ENCODE peak calls at places on chromosomes 13 and 19, in seven cellular contexts. R is body of pancreas, U is A549, B is uterus, V is IMR-90, D is lower leg skin, Y is transverse colon. S is an unnamed sample.

GRCh38 chr19:13864223-13864512 is 12.8 kb upstream of the NANOS3 start:
- DNase-seq in D (no peak), R (no peak), V (no peak), B (no peak), U (no peak), Y (no peak), S (no peak)

GRCh38 chr13:26819067-26819466 is 58.5 kb upstream of the GPR12 start:
- DNase-seq in B (no peak), Y (no peak), R (no peak), U (no peak), D (no peak), V (no peak), S (no peak)

GRCh38 chr19:10113964-10114650 is 2.6 kb downstream of the P2RY11 start:
- DNase-seq in B (no peak), U (no peak), Y (no peak), R (no peak), D (no peak), V (no peak), S (no peak)

GRCh38 chr13:95288899-95289500 is 12.3 kb downstream of the ABCC4 start:
- DNase-seq in B (no peak), U (no peak), V (no peak), Y (no peak), D (no peak), R (no peak), S (no peak)

GRCh38 chr13:69793803-69794453 is 313.7 kb upstream of the ATXN8OS start:
- DNase-seq in V (no peak), U (no peak), B (no peak), Y (no peak), R (no peak), D (no peak), S (no peak)

GRCh38 chr13:111597041-111598017 is 276.9 kb downstream of the TEX29 start:
- DNase-seq in V (no peak), U (no peak), Y (no peak), B (no peak), R (no peak), D (no peak), S (no peak)

GRCh38 chr13:30577381-30577780 is 40.3 kb upstream of the USPL1 start:
- DNase-seq in D (no peak), R (no peak), U (no peak), B (no peak), V (peak; percentile 95), Y (peak; percentile 18), S (no peak)

GRCh38 chr19:14505488-14506239 is 9.7 kb upstream of the GIPC1 start:
- DNase-seq in Y (peak; percentile 79), D (peak; percentile 54), V (peak; percentile 76), B (no peak), U (peak; percentile 68), R (peak; percentile 49), S (peak; percentile 58)

GRCh38 chr13:80123945-80124344 is 217.0 kb downstream of the SPRY2 start:
- DNase-seq in U (no peak), R (no peak), B (no peak), V (no peak), D (no peak), Y (no peak), S (no peak)

GRCh38 chr19:3404324-3405260 is 38.2 kb downstream of the NFIC start:
- DNase-seq in U (no peak), D (peak; percentile 79), R (peak; percentile 95), Y (peak; percentile 66), B (peak; percentile 91), V (peak; percentile 93), S (peak; percentile 86)

GRCh38 chr19:41221514-41222205 is 2.6 kb downstream of the AXL start:
- DNase-seq in Y (no peak), B (no peak), D (no peak), U (no peak), V (no peak), R (no peak), S (no peak)
- TF ChIP-seq POLR2A in Y (no peak), B (no peak), D (no peak), U (no peak), V (peak; percentile 69), R (no peak), S (no peak)

DNA sequence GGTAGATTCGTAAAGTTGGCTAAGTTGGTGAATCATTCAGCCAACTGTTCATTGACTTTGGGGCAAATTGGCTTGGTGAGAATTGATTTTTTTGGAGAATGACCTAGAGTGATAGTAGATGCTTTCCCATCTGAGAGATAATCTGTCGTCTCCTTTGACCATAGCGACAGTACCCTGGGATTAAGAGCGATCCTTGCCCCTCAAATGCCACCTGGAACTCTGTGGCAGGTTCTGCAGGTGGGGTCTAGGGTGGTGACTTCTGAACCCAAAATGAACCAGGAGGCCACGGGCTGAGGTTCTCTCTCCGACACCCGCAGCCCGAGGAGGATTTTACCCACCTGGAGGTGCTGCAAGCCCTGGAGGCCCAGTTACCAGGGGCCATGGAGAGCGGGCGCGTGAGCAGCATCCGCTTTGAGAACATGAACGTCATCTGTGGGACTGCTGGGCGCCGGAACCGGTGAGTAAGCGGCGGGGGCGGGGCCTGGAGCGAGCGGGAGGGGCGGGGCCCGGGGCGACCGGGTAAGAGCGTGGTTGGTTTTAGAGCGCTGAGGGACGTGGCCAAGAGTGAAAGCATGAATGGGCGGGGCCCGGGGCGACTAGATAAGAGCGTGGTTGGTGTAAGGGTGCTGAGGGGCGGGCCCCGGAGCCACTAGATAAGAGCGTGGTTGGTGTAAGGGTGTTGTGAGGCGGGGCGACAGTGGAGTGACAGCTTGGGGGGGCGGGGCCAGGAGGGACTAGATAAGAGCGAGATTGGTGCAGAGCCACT is 8.6 kb downstream of the C19orf81 start:
- DNase-seq in D (peak; percentile 85), R (peak; percentile 92), B (peak; percentile 59), U (peak; percentile 97), V (peak; percentile 98), Y (peak; percentile 68), S (peak; percentile 90)
- H3K4me3 ChIP-seq in D (no peak overlapping the region), R (no peak overlapping the region), B (no peak overlapping the region), U (peak overlapping the region; percentile 62), V (peak overlapping the region; percentile 51), Y (no peak overlapping the region), S (peak overlapping the region; percentile 36)

GRCh38 chr19:1605236-1606137 is at the start of gene UQCR11:
- DNase-seq in U (peak; percentile 88), R (peak; percentile 97), D (peak; percentile 94), V (peak; percentile 96), Y (peak; percentile 96), B (peak; percentile 95), S (peak; percentile 96)
- TF ChIP-seq POLR2A in U (peak; percentile 61), R (peak; percentile 50), D (no peak), V (no peak), Y (no peak), B (peak; percentile 46), S (peak; percentile 51)

DNA sequence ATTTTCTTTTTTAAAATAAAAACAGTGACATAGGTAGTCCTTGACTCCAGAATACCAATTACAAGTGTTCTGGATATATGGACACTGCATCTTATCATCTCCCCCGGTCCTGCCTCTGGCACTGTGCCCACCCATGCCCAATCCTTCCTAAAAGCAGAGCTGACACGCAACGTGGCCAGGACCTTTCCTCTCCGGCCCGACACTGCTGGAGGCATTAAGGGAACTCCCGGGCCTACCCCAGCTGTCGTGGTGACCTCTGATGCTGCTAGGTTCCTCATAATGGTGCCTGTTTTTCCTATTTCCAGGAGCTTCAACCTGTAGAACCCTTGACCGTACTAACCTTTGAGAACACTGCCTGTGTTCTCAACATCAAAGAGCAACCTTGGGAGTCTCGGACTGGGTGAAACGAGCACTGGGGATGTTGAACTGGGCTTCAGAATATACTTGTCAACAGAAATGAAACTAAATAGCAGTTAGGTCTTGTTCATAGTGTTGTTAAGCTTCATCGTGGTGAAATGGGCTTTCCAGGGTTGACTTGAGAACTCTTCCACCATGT is 13.9 kb upstream of the RNF113B start:
- DNase-seq in R (peak; percentile 36), D (no peak), B (no peak), Y (no peak), U (no peak), V (no peak), S (no peak)
- H3K4me3 ChIP-seq in R (no peak overlapping the region), D (no peak overlapping the region), B (no peak overlapping the region), Y (no peak overlapping the region), U (no peak overlapping the region), V (no peak overlapping the region), S (no peak overlapping the region)

DNA sequence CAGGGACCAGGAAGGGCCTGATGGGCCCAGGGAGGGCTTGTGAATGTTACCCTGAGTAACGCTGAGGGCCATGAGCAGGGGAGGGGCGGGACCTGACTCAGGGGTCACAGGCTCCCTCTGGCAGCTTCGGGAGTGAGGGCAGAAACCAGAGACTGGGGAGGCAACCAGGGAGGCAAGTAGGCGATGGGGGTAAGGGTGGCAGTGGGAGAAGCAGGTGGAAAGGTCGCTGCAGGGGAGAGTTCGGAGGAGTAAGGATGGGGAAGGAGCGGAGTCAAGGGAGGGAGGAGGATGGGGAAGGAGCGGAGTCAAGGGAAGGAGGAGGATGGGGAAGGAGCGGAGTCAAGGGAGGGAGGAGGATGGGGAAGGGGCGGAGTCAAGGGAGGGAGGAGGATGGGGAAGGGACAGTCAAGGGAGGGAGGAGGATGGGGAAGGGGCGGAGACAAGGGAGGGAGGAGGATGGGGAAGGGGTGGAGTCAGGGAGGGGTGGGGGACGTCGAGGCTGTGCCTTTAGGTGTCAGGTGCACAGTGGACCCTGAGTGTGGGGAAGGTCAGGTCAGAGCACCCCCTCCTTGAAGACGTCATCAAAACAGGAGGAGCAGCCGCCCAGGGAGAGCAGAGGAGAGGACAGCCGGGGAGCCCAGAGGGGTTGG is 15.5 kb upstream of the B3GNT3 start:
- DNase-seq in Y (peak; percentile 33), V (peak; percentile 15), R (no peak), B (no peak), D (peak; percentile 55), U (peak; percentile 52), S (no peak)
- TF ChIP-seq POLR2A in Y (no peak), V (no peak), R (no peak), B (no peak), D (no peak), U (no peak), S (no peak)

S was measured in prostate gland.